ENCODE peak calls at places on chromosomes 1 and 21, in seven cellular contexts. R is AG04449, L is GM12865, W is Caco-2, V is prostate gland, I is choroid plexus epithelial cell, X is GM06990. Q is an unnamed sample.

GRCh38 chr1:184527402-184527801 is 140.6 kb downstream of the C1orf21 start:
- DNase-seq in R (no peak), L (no peak), W (no peak), V (no peak), I (no peak), X (no peak), Q (no peak)

GRCh38 chr1:204155881-204156280 is 4.0 kb upstream of the ETNK2 start:
- DNase-seq in R (no peak), L (no peak), W (no peak), V (no peak), I (no peak), X (no peak), Q (no peak)

GRCh38 chr1:8517579-8518489 is 199.9 kb downstream of the SLC45A1 start:
- DNase-seq in R (no peak), L (no peak), W (no peak), V (no peak), I (peak; percentile 49), X (no peak), Q (no peak)

GRCh38 chr21:45156459-45156858 is 82.1 kb downstream of the ADARB1 start:
- DNase-seq in R (no peak), L (no peak), W (no peak), V (no peak), I (no peak), X (no peak), Q (no peak)

GRCh38 chr21:34834852-34835501 is 166.2 kb downstream of the CLIC6 start:
- DNase-seq in R (no peak), L (no peak), W (no peak), V (no peak), I (no peak), X (no peak), Q (no peak)

GRCh38 chr1:202961220-202961880 is 3.2 kb upstream of the ADIPOR1 start:
- DNase-seq in R (no peak), L (no peak), W (no peak), V (no peak), I (no peak), X (no peak), Q (no peak)

GRCh38 chr1:101460709-101461108 is 223.9 kb downstream of the S1PR1 start:
- DNase-seq in R (no peak), L (no peak), W (no peak), V (no peak), I (peak; percentile 5), X (no peak), Q (no peak)

GRCh38 chr1:198465201-198466144 is 75.0 kb downstream of the ATP6V1G3 start:
- DNase-seq in R (peak; percentile 49), L (peak; percentile 55), W (no peak), V (no peak), I (peak; percentile 77), X (peak; percentile 17), Q (peak; percentile 59)

GRCh38 chr1:30449428-30450147 is 273.8 kb downstream of the MATN1 start:
- DNase-seq in R (no peak), L (no peak), W (no peak), V (no peak), I (no peak), X (no peak), Q (no peak)

GRCh38 chr1:154843913-154844681 is 26.0 kb downstream of the KCNN3 start:
- DNase-seq in R (no peak), L (peak; percentile 53), W (no peak), V (no peak), I (no peak), X (no peak), Q (no peak)

GRCh38 chr1:154842635-154843034 is 27.4 kb downstream of the KCNN3 start:
- DNase-seq in R (no peak), L (no peak), W (no peak), V (no peak), I (no peak), X (no peak), Q (no peak)

GRCh38 chr1:154846921-154847442 is 23.1 kb downstream of the KCNN3 start:
- DNase-seq in R (no peak), L (no peak), W (no peak), V (no peak), I (no peak), X (no peak), Q (no peak)

GRCh38 chr1:154845879-154846278 is 24.2 kb downstream of the KCNN3 start:
- DNase-seq in R (no peak), L (no peak), W (no peak), V (no peak), I (no peak), X (no peak), Q (no peak)

GRCh38 chr1:154845174-154845573 is 24.9 kb downstream of the KCNN3 start:
- DNase-seq in R (no peak), L (no peak), W (no peak), V (no peak), I (no peak), X (no peak), Q (no peak)
- TF ChIP-seq CTCF in R (no peak), L (no peak), W (no peak), V (no peak), I (no peak), X (no peak), Q (no peak)

DNA sequence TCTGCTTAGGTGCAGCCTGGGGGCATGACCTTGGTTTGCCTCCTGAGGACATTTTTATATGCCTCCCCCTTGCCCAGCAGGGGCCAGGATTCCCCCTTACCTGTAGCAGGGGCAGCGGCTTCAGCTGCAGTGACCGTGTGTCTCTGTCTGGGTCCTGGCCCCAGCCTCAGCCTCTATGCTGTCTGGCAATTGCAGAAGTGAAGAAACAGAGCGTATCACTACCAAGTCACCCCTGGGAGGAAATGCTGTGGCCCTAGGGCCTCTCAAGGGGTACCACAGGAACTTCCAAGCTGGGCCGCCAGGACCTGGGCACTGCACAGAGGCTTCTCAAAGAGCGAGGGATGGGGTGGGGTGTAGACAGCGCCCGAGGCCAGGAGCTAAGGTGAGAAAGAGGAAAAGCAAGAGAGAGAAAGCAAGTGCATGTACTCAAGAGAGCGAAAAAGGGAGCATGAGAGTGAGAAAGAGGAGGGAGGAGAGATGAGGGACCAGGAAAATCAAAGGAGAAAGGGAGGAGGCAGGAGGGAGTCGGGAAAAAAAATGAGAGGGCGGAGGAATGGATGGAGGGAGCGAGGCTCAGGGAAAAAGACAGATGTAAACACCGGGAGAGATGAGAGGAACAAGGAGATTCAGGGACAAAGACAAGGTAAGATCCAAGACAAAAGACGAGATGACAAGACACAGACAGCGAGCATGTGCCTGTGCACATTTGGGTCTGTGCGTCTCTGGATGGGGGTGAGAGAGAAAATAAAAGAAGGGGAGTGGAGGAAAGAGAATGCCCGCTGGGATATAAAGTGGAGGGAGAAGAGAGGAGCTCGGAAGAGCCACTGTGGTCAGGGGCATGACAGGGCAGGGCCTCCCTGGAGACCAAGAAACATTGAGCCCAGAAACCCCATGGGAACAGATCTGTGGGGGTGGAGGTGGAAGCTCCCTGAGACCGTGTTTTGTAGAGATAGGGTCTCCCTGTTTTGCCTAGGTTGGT is at the start of gene PTAFR:
- DNase-seq in R (no peak), L (peak; percentile 82), W (no peak), V (no peak), I (no peak), X (peak; percentile 72), Q (no peak)
- H3K4me3 ChIP-seq in R (no peak within 1 kb of the TSS), L (peak within 1 kb of the TSS; percentile 58), W (no peak within 1 kb of the TSS), V (no peak within 1 kb of the TSS), I (no peak within 1 kb of the TSS), X (peak within 1 kb of the TSS; percentile 60), Q (no peak within 1 kb of the TSS)

GRCh38 chr1:29355375-29355774 is 119.1 kb downstream of the PTPRU start:
- DNase-seq in R (no peak), L (no peak), W (no peak), V (no peak), I (no peak), X (no peak), Q (no peak)
- TF ChIP-seq CTCF in R (no peak), L (no peak), W (no peak), V (no peak), I (no peak), X (no peak), Q (no peak)

GRCh38 chr1:53288247-53289049 is 39.4 kb downstream of the LRP8 start:
- DNase-seq in R (no peak), L (no peak), W (no peak), V (no peak), I (no peak), X (no peak), Q (no peak)
- H3K4me3 ChIP-seq in R (no peak overlapping the region), L (no peak overlapping the region), W (no peak overlapping the region), V (no peak overlapping the region), I (no peak overlapping the region), X (no peak overlapping the region), Q (no peak overlapping the region)

GRCh38 chr1:65948609-65949229 is 156.0 kb downstream of the PDE4B start:
- DNase-seq in R (no peak), L (no peak), W (no peak), V (no peak), I (peak; percentile 91), X (no peak), Q (no peak)
- TF ChIP-seq CTCF in R (peak; percentile 22), L (no peak), W (no peak), V (no peak), I (peak; percentile 61), X (no peak), Q (peak; percentile 58)

GRCh38 chr1:244273845-244274619 is 177.7 kb downstream of the ADSS2 start:
- DNase-seq in R (peak; percentile 98), L (peak; percentile 34), W (no peak), V (no peak), I (peak; percentile 98), X (no peak), Q (peak; percentile 83)
- H3K4me3 ChIP-seq in R (peak overlapping the region; percentile 31), L (no peak overlapping the region), W (no peak overlapping the region), V (no peak overlapping the region), I (peak overlapping the region; percentile 41), X (no peak overlapping the region), Q (peak overlapping the region; percentile 32)

GRCh38 chr1:47624531-47624930 is 186.7 kb downstream of the FOXD2 start:
- DNase-seq in R (no peak), L (no peak), W (no peak), V (no peak), I (no peak), X (no peak), Q (no peak)
- TF ChIP-seq CTCF in R (no peak), L (no peak), W (no peak), V (no peak), I (no peak), X (peak; percentile 5), Q (peak; percentile 19)

Q was measured in AG09309.